ENCODE peak calls at places on chromosomes 2 and 18, in nine cellular contexts. X, Z, A, R, I, O, W, G and H are unnamed samples.

GRCh38 chr2:58571181-58571852 is 330.2 kb upstream of the FANCL start:
- DNase-seq in G (no peak), R (peak), W (peak), I (peak), X (peak), Z (peak), O (no peak), A (peak), H (peak)

GRCh38 chr2:94960266-94960665 is 65.2 kb upstream of the MAL start:
- DNase-seq in Z (no peak), A (no peak), G (no peak), R (no peak), W (no peak), X (no peak), I (no peak), O (no peak), H (no peak)

GRCh38 chr2:42809876-42810125 is 17.4 kb upstream of the HAAO start:
- DNase-seq in O (peak), I (no peak), X (no peak), A (no peak), Z (peak), R (peak), G (no peak), W (peak), H (peak)

GRCh38 chr2:196966078-196966477 is 39.6 kb upstream of the PGAP1 start:
- DNase-seq in R (no peak), O (no peak), Z (no peak), X (no peak), G (no peak), I (no peak), W (no peak), A (no peak), H (no peak)

GRCh38 chr18:35088931-35089330 is 47.7 kb downstream of the MAPRE2 start:
- DNase-seq in O (no peak), R (no peak), X (no peak), Z (no peak), A (peak), I (no peak), G (no peak), W (no peak), H (no peak)

GRCh38 chr2:210429403-210430137 is 47.0 kb downstream of the LANCL1 start:
- DNase-seq in I (no peak), W (no peak), Z (no peak), R (no peak), A (no peak), O (no peak), X (no peak), G (no peak), H (no peak)

GRCh38 chr2:220887880-220888279 is 684.2 kb downstream of the EPHA4 start:
- DNase-seq in Z (peak), W (no peak), R (no peak), G (no peak), O (no peak), I (no peak), X (no peak), A (no peak), H (no peak)

GRCh38 chr2:177265386-177265690 is 811 bp upstream of the NFE2L2 start:
- DNase-seq in R (peak), O (no peak), Z (peak), A (peak), G (no peak), W (no peak), X (no peak), I (peak), H (no peak)

GRCh38 chr2:40256649-40257048 is 195.2 kb downstream of the SLC8A1 start:
- DNase-seq in W (no peak), Z (no peak), G (no peak), R (no peak), A (peak), I (peak), O (no peak), X (peak), H (no peak)

GRCh38 chr2:16301961-16302360 is 361.6 kb downstream of the MYCN start:
- DNase-seq in O (no peak), W (no peak), X (no peak), I (no peak), G (no peak), R (no peak), Z (no peak), A (no peak), H (no peak)

GRCh38 chr2:232588680-232589585 is 38.4 kb downstream of the EIF4E2 start:
- DNase-seq in X (no peak), I (peak), R (peak), A (peak), W (peak), Z (no peak), G (no peak), O (peak), H (no peak)

GRCh38 chr2:11042841-11043240 is 112.4 kb upstream of the SLC66A3 start:
- DNase-seq in O (no peak), G (no peak), R (no peak), Z (no peak), A (no peak), W (no peak), X (no peak), I (no peak), H (no peak)

GRCh38 chr2:204483497-204484164 is 61.6 kb upstream of the PARD3B start:
- DNase-seq in A (peak), I (peak), R (no peak), G (no peak), Z (peak), X (no peak), O (peak), W (no peak), H (no peak)

GRCh38 chr2:26993768-26994167 is 23.3 kb downstream of the MAPRE3 start:
- DNase-seq in I (no peak), X (no peak), W (no peak), R (no peak), O (no peak), A (no peak), Z (no peak), G (no peak), H (no peak)

GRCh38 chr18:36311026-36311570 is 13.6 kb downstream of the FHOD3 start:
- DNase-seq in X (no peak), A (no peak), Z (no peak), G (no peak), O (no peak), W (no peak), I (no peak), R (no peak), H (no peak)

GRCh38 chr2:9071032-9071431 is 67.5 kb upstream of the MBOAT2 start:
- DNase-seq in I (peak), Z (peak), R (peak), O (peak), G (no peak), X (no peak), W (no peak), A (peak), H (peak)

GRCh38 chr2:174263989-174264388 is 15.7 kb upstream of the OLA1 start:
- DNase-seq in W (no peak), O (no peak), Z (peak), G (no peak), A (peak), I (peak), X (no peak), R (peak), H (no peak)

GRCh38 chr2:178258916-178259315 is 64.6 kb downstream of the OSBPL6 start:
- DNase-seq in Z (no peak), O (no peak), A (no peak), I (no peak), G (no peak), X (no peak), R (no peak), W (no peak), H (no peak)

GRCh38 chr2:74908763-74909444 is 49.5 kb upstream of the POLE4 start:
- DNase-seq in A (no peak), W (peak), I (peak), X (no peak), G (no peak), R (peak), O (no peak), Z (no peak), H (peak)

GRCh38 chr2:134446431-134447091 is 192.7 kb downstream of the MGAT5 start:
- DNase-seq in I (peak), G (no peak), W (no peak), X (no peak), R (peak), O (no peak), Z (peak), A (peak), H (no peak)

GRCh38 chr2:47735046-47735445 is 47.9 kb upstream of the MSH6 start:
- DNase-seq in X (no peak), Z (no peak), R (no peak), W (no peak), G (no peak), O (no peak), A (no peak), I (no peak), H (no peak)

GRCh38 chr2:240932001-240932723 is 26.0 kb downstream of the CROCC2 start:
- DNase-seq in I (no peak), R (no peak), G (no peak), O (peak), Z (no peak), X (no peak), W (no peak), A (no peak), H (no peak)

GRCh38 chr2:173059292-173059691 is 16.4 kb upstream of the MAP3K20 start:
- DNase-seq in Z (no peak), I (no peak), G (no peak), W (no peak), R (no peak), O (no peak), A (no peak), X (no peak), H (no peak)

GRCh38 chr2:229376866-229377265 is 105.8 kb upstream of the PID1 start:
- DNase-seq in W (no peak), X (no peak), Z (no peak), A (peak), O (no peak), I (peak), R (peak), G (no peak), H (no peak)

GRCh38 chr2:138829326-138829725 is 49.1 kb upstream of the NXPH2 start:
- DNase-seq in X (no peak), O (no peak), R (no peak), G (no peak), Z (peak), A (peak), I (peak), W (no peak), H (peak)

GRCh38 chr2:129277611-129278010 is 701.9 kb upstream of the RAB6C start:
- DNase-seq in Z (peak), I (no peak), W (no peak), O (no peak), A (no peak), X (no peak), R (no peak), G (no peak), H (no peak)

GRCh38 chr2:153232474-153232873 is 246.1 kb downstream of the RPRM start:
- DNase-seq in O (no peak), X (no peak), I (no peak), G (no peak), R (no peak), W (no peak), A (no peak), Z (no peak), H (no peak)

GRCh38 chr18:76824136-76824676 is 1.8 kb downstream of the ZNF236 start:
- DNase-seq in W (no peak), A (no peak), Z (no peak), G (no peak), I (no peak), O (no peak), X (no peak), R (no peak), H (no peak)

GRCh38 chr18:54983041-54983686 is 23.9 kb upstream of the CCDC68 start:
- DNase-seq in R (peak), O (no peak), G (no peak), A (peak), I (peak), Z (peak), X (peak), W (no peak), H (no peak)

GRCh38 chr2:196836440-196836839 is 27.3 kb upstream of the C2orf66 start:
- DNase-seq in O (no peak), I (peak), X (no peak), Z (peak), G (no peak), R (peak), A (peak), W (no peak), H (no peak)

GRCh38 chr2:191463790-191464189 is 214.1 kb upstream of the NABP1 start:
- DNase-seq in A (no peak), G (no peak), R (peak), X (no peak), W (no peak), O (peak), I (no peak), Z (no peak), H (no peak)

GRCh38 chr2:112884869-112885502 is 26.0 kb upstream of the IL37 start:
- DNase-seq in X (peak), A (peak), Z (no peak), O (peak), W (peak), G (peak), R (peak), I (peak), H (peak)

GRCh38 chr2:72915076-72915906 is 2.0 kb upstream of the EMX1 start:
- DNase-seq in R (no peak), X (no peak), O (peak), I (no peak), A (no peak), Z (no peak), G (no peak), W (no peak), H (no peak)

GRCh38 chr2:218896501-218897393 is 16.1 kb downstream of the WNT10A start:
- DNase-seq in I (peak), G (peak), R (no peak), A (peak), X (no peak), W (no peak), O (peak), Z (peak), H (peak)

GRCh38 chr2:109677815-109678580 is 63.8 kb downstream of the SOWAHC start:
- DNase-seq in I (no peak), W (no peak), O (no peak), R (no peak), A (no peak), G (no peak), X (no peak), Z (no peak), H (no peak)

GRCh38 chr18:54880706-54881105 is 52.4 kb downstream of the RAB27B start:
- DNase-seq in A (peak), X (no peak), R (peak), G (no peak), Z (peak), O (no peak), W (no peak), I (peak), H (no peak)

GRCh38 chr18:56235773-56236115 is 402.6 kb downstream of the TXNL1 start:
- DNase-seq in R (no peak), W (no peak), Z (no peak), G (no peak), X (no peak), I (no peak), A (no peak), O (no peak), H (no peak)

GRCh38 chr2:163735692-163736432 is at the start of gene FIGN:
- DNase-seq in I (peak), X (no peak), Z (peak), A (peak), R (peak), G (no peak), O (peak), W (peak), H (peak)

GRCh38 chr2:163737563-163737962 is 1.8 kb upstream of the FIGN start:
- DNase-seq in W (no peak), X (no peak), G (no peak), O (no peak), Z (no peak), R (no peak), A (no peak), I (no peak), H (no peak)

GRCh38 chr2:163734911-163735691 is 707 bp downstream of the FIGN start:
- DNase-seq in A (peak), I (peak), Z (peak), G (no peak), O (no peak), W (no peak), X (no peak), R (peak), H (no peak)

GRCh38 chr2:163736433-163737168 is 793 bp upstream of the FIGN start:
- DNase-seq in R (peak), I (peak), A (peak), O (no peak), W (no peak), G (no peak), Z (peak), X (no peak), H (no peak)

DNA sequence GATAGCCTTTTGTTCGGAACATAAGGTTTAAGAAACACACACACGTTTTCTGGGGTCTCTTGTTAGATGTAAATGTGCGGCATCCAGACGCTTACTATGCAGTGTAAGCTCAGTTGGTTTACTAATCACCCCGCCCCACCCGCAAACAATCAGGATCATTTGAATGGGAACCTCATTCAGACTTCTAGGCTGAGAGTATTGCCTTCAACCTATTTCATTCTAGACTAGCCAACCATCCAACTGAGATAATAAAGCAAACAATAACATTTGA is 1.3 kb upstream of the FIGN start:
- DNase-seq in X (no peak), R (no peak), O (no peak), W (no peak), Z (no peak), G (no peak), I (no peak), A (no peak), H (no peak)
- H3K4me3 ChIP-seq in X (no peak), R (peak), O (peak), W (no peak), Z (peak), G (no peak), I (no peak), A (peak), H (peak)

GRCh38 chr2:200810967-200811335 is 759 bp upstream of the BZW1 start:
- DNase-seq in W (no peak), Z (no peak), A (no peak), O (no peak), R (no peak), X (no peak), I (no peak), G (no peak), H (no peak)

GRCh38 chr2:200811336-200812121 is at the start of gene BZW1:
- DNase-seq in X (peak), O (peak), R (peak), W (peak), G (peak), I (peak), Z (peak), A (peak), H (peak)

GRCh38 chr2:200812122-200813022 is 662 bp downstream of the BZW1 start:
- DNase-seq in R (peak), X (no peak), A (peak), Z (peak), W (peak), I (peak), G (peak), O (peak), H (peak)

GRCh38 chr2:200814276-200814815 is 2.6 kb downstream of the BZW1 start:
- DNase-seq in R (no peak), Z (peak), X (no peak), O (no peak), W (no peak), I (no peak), A (peak), G (no peak), H (no peak)

DNA sequence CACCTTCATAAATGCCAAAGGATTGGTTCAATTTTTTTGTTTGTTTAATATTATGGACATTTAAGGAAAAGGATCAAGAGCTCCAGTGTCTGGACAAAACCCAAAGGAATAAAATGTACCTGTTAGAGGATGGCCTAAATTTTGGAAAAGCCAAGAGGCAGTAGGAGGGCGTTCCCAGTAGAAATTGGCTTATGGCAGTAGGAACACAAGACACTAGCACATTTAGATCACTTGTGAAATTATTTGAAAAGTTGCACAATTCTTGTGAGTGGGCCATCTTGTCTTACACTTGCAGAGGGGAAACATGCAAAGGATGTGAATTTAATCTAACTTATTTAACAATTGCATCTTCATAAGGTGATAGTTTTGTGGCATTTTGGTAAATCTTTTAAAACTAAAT is 3.2 kb downstream of the BZW1 start:
- DNase-seq in W (no peak), I (peak), Z (no peak), A (peak), X (peak), O (no peak), R (peak), G (no peak), H (no peak)
- H3K4me3 ChIP-seq in W (no peak), I (no peak), Z (peak), A (no peak), X (no peak), O (no peak), R (no peak), G (no peak), H (no peak)

GRCh38 chr2:55743583-55743982 is 49.9 kb upstream of the PNPT1 start:
- DNase-seq in Z (peak), A (peak), X (no peak), I (peak), R (peak), G (no peak), W (no peak), O (no peak), H (no peak)

DNA sequence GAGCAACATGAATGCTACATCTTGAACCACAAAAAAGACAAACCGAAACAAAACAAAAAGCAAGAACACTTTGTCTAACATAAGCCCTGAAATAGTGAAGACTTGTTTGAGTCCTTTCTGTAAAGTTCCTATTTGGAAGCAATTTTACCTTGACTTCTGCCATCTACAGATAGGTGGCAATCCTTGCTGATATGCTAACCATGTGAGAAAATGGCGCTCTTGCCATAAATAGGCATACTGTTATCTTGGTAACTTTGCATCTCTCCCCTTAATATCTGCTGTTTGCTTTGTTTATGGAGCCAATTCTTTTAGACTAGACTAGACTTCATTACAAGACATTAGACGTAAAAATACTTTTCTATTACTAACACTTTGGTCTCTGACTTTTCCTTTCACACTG is 49.4 kb upstream of the PNPT1 start:
- DNase-seq in G (no peak), O (no peak), A (no peak), I (no peak), Z (no peak), R (no peak), X (no peak), W (no peak), H (no peak)
- H3K4me3 ChIP-seq in G (no peak), O (no peak), A (no peak), I (no peak), Z (no peak), R (no peak), X (no peak), W (no peak), H (no peak)

GRCh38 chr2:1731963-1732768 is 12.1 kb downstream of the PXDN start:
- DNase-seq in X (no peak), R (peak), Z (peak), O (peak), G (no peak), I (peak), A (peak), W (no peak), H (peak)
- H3K4me3 ChIP-seq in X (no peak), R (no peak), Z (peak), O (no peak), G (no peak), I (no peak), A (no peak), W (no peak), H (no peak)

GRCh38 chr2:222298311-222299150 is at the start of gene PAX3:
- DNase-seq in G (no peak), R (no peak), I (no peak), Z (no peak), X (no peak), O (no peak), A (no peak), W (no peak), H (no peak)
- H3K4me3 ChIP-seq in G (no peak), R (no peak), I (peak), Z (peak), X (no peak), O (no peak), A (no peak), W (no peak), H (no peak)

GRCh38 chr18:499351-500229 is 911 bp downstream of the COLEC12 start:
- DNase-seq in Z (peak), X (no peak), R (peak), A (peak), W (peak), I (peak), G (no peak), O (peak), H (no peak)
- H3K4me3 ChIP-seq in Z (peak), X (peak), R (peak), A (peak), W (peak), I (peak), G (no peak), O (peak), H (peak)